ENCODE peak calls at places on chromosomes 16 and 17, in eight cellular contexts. C is sigmoid colon, J is HCT116, Q is K562, P is stomach, D is transverse colon, V is endothelial cell of umbilical vein, I is breast epithelium. L is an unnamed sample.
A peak's percentile ranks its signal among the peaks of the same experiment; 100 is the strongest.

GRCh38 chr16:24116989-24117388 is 139.1 kb upstream of the CACNG3 start:
- DNase-seq in P (no peak), V (no peak), J (no peak), C (no peak), Q (peak; percentile 57), I (no peak), D (no peak), L (no peak)

GRCh38 chr17:82056729-82057621 is 5.3 kb downstream of the GPS1 start:
- DNase-seq in V (no peak), C (no peak), Q (no peak), I (no peak), J (no peak), P (no peak), D (no peak), L (no peak)

GRCh38 chr16:57308041-57308440 is 23.6 kb upstream of the PLLP start:
- DNase-seq in P (peak; percentile 17), V (no peak), J (no peak), C (peak; percentile 33), I (no peak), Q (no peak), D (no peak), L (no peak)

GRCh38 chr17:8574687-8575086 is 55.8 kb downstream of the MYH10 start:
- DNase-seq in V (no peak), I (no peak), C (no peak), Q (no peak), D (no peak), P (no peak), J (no peak), L (peak; percentile 22)

GRCh38 chr17:58415371-58416055 is 1.8 kb downstream of the RNF43 start:
- DNase-seq in Q (peak; percentile 24), V (no peak), C (no peak), D (peak; percentile 43), I (no peak), P (peak; percentile 65), J (no peak), L (peak; percentile 13)

GRCh38 chr16:19304670-19305240 is 19.2 kb downstream of the CLEC19A start:
- DNase-seq in C (no peak), D (no peak), Q (no peak), V (no peak), I (no peak), P (no peak), J (no peak), L (peak; percentile 13)

GRCh38 chr17:64262422-64263260 is at the start of gene TEX2:
- DNase-seq in Q (peak; percentile 57), I (peak; percentile 63), D (peak; percentile 66), P (peak; percentile 81), C (peak; percentile 78), J (no peak), V (peak; percentile 42), L (peak; percentile 40)

GRCh38 chr17:77569846-77570564 is 388.5 kb upstream of the TNRC6C start:
- DNase-seq in V (no peak), J (no peak), I (no peak), C (no peak), D (no peak), P (no peak), Q (no peak), L (no peak)

GRCh38 chr16:630815-631405 is at the start of gene WFIKKN1:
- DNase-seq in V (no peak), Q (peak; percentile 44), J (no peak), D (no peak), C (no peak), I (no peak), P (peak; percentile 71), L (peak; percentile 78)

GRCh38 chr16:1057252-1057932 is 15.2 kb upstream of the SSTR5 start:
- DNase-seq in J (no peak), Q (peak; percentile 68), I (no peak), V (peak; percentile 16), P (peak; percentile 63), C (no peak), D (peak; percentile 47), L (peak; percentile 65)

GRCh38 chr17:39152134-39152884 is 872 bp upstream of the PLXDC1 start:
- DNase-seq in V (no peak), P (no peak), J (peak; percentile 28), D (peak; percentile 16), C (peak; percentile 76), Q (no peak), I (no peak), L (no peak)

GRCh38 chr16:86375370-86375769 is 135.0 kb upstream of the FOXF1 start:
- DNase-seq in V (no peak), P (no peak), I (no peak), Q (no peak), J (no peak), C (no peak), D (no peak), L (no peak)

GRCh38 chr17:27747462-27748359 is 52.6 kb downstream of the NOS2 start:
- DNase-seq in J (peak; percentile 23), V (no peak), Q (peak; percentile 32), D (no peak), P (no peak), C (no peak), I (no peak), L (peak; percentile 90)

GRCh38 chr17:70080541-70081347 is 5.7 kb downstream of the KCNJ16 start:
- DNase-seq in Q (no peak), D (no peak), V (no peak), P (no peak), C (no peak), J (no peak), I (no peak), L (no peak)

GRCh38 chr16:67179421-67180080 is 4.2 kb downstream of the MATCAP1 start:
- DNase-seq in C (no peak), D (no peak), I (no peak), Q (no peak), J (no peak), P (no peak), V (no peak), L (no peak)

GRCh38 chr17:79046501-79047280 is 22.7 kb downstream of the C1QTNF1 start:
- DNase-seq in I (no peak), C (peak; percentile 87), V (no peak), D (no peak), Q (no peak), P (no peak), J (no peak), L (no peak)

GRCh38 chr16:66524601-66525164 is 25.2 kb downstream of the TK2 start:
- DNase-seq in J (no peak), D (peak; percentile 70), C (no peak), V (no peak), I (no peak), P (no peak), Q (peak; percentile 47), L (no peak)

GRCh38 chr17:81405382-81406005 is 10.2 kb downstream of the BAHCC1 start:
- DNase-seq in Q (no peak), P (no peak), I (no peak), J (no peak), V (peak; percentile 25), D (no peak), C (peak; percentile 93), L (no peak)

GRCh38 chr16:28902909-28903308 is 22.1 kb downstream of the RABEP2 start:
- DNase-seq in C (no peak), P (no peak), Q (no peak), J (no peak), V (no peak), I (no peak), D (no peak), L (no peak)

GRCh38 chr16:28903344-28904042 is 21.5 kb downstream of the RABEP2 start:
- DNase-seq in J (no peak), P (no peak), V (no peak), I (no peak), D (no peak), C (no peak), Q (no peak), L (no peak)

GRCh38 chr16:28899882-28900600 is 21.8 kb downstream of the ATP2A1 start:
- DNase-seq in C (no peak), D (no peak), V (no peak), I (no peak), P (no peak), Q (no peak), J (no peak), L (no peak)

GRCh38 chr16:28900601-28901000 is 22.3 kb downstream of the ATP2A1 start:
- DNase-seq in I (no peak), C (no peak), J (no peak), V (no peak), Q (no peak), P (no peak), D (no peak), L (no peak)

GRCh38 chr16:28901862-28902261 is 23.2 kb downstream of the RABEP2 start:
- DNase-seq in Q (no peak), D (no peak), I (no peak), J (no peak), P (no peak), C (no peak), V (no peak), L (no peak)
- TF ChIP-seq POLR2AphosphoS5 in Q (no peak), D (no peak), I (no peak), J (no peak), P (no peak), C (no peak), V (no peak), L (no peak)

DNA sequence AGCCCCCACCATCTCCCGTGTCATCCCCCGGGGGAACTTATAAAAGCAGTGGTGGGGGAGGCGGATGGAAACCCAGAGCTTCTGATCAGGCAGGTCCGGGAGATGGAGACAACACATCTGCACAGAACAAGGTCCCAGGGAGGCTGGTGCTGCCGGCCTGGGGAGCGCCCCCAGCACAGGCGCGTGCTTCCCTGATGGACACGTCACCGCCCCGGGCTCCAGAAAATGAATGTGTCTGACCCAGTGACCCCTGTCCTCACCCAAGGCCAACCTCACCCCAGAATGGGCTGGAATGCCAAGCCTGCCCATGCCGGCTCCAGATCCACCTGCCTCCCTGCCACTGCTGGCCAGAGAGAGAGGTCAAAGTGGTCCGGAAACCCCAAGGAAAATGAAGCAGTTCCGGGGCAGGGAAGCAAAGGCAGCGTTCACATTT is 12.5 kb downstream of the SLC7A5 start:
- DNase-seq in V (no peak), P (no peak), I (no peak), J (no peak), D (no peak), Q (no peak), C (no peak), L (no peak)
- H3K36me3 ChIP-seq in V (peaks cover 2% of the 10 kb centered on the region), P (peaks cover 2% of the 10 kb centered on the region), I (no peaks in the 10 kb centered on the region), J (peaks cover 6% of the 10 kb centered on the region), D (no peaks in the 10 kb centered on the region), Q (peaks cover 83% of the 10 kb centered on the region), C (no peaks in the 10 kb centered on the region), L (peaks cover 4% of the 10 kb centered on the region)

GRCh38 chr17:71926746-71927398 is 193.9 kb upstream of the SOX9 start:
- DNase-seq in C (no peak), J (no peak), P (no peak), V (no peak), D (no peak), Q (no peak), I (no peak), L (no peak)
- TF ChIP-seq POLR2AphosphoS5 in C (no peak), J (no peak), P (no peak), V (no peak), D (no peak), Q (no peak), I (no peak), L (no peak)

DNA sequence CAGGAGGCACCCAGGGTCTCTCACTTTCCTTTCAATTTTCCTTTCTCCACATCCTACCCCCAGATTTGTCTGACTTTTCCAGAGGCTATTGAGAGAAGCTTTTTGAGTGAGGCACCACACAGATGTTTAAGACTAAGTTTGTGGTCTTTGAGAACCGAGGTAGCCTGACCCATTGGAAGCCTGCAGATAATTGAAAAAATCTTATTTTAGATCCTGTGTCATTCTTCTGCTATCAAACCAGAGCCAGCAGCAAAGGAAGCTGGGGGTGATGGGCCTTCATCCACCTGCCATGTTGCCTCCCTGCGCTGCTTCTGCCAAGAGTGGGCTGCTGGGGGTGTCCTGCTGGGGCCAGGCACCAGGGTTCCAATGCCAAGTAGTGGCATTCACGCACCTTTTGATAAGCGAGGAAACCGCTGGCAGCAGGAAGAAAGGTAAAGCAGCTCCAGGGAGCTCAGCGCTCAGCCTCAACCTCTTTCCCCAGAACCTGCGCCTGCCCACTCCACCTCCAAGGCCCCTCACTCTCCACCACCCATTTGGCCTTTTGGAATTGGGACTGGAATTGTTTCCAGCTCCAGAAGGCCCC is 55.6 kb downstream of the MPRIP start:
- DNase-seq in Q (no peak), I (no peak), V (no peak), C (no peak), J (no peak), D (no peak), P (no peak), L (no peak)
- H3K36me3 ChIP-seq in Q (no peaks in the 10 kb centered on the region), I (no peaks in the 10 kb centered on the region), V (no peaks in the 10 kb centered on the region), C (no peaks in the 10 kb centered on the region), J (no peaks in the 10 kb centered on the region), D (no peaks in the 10 kb centered on the region), P (peaks cover 39% of the 10 kb centered on the region), L (no peaks in the 10 kb centered on the region)

L was measured in GM23338.